ENCODE peak calls at places on chromosome 7, in seven cellular contexts. One of them, this sample, is unnamed.

GRCh38 chr7:140284062-140284461 is 107.3 kb upstream of the KDM7A start:
- DNase-seq in stimulated activated CD8-positive, alpha-beta memory T cell treated with anti-CD3 and anti-CD28 coated beads, Interleukin-15, amount 100 ng/mL, for 24 hours: no peak
- DNase-seq in stimulated activated CD4-positive, alpha-beta T cell treated with anti-CD3 and anti-CD28 coated beads, Interleukin-2, amount 100 ng/mL, for 48 hours: no peak
- DNase-seq in iris pigment epithelial cell: no peak
- DNase-seq in Right ventricle myocardium superior: no peak
- DNase-seq in cerebellar cortex: no peak
- DNase-seq in lower lobe of right lung: no peak
- DNase-seq in this sample: no peak

GRCh38 chr7:14739496-14740185 is 162.9 kb downstream of the DGKB start:
- DNase-seq in cerebellar cortex: no peak
- DNase-seq in Right ventricle myocardium superior: no peak
- DNase-seq in stimulated activated CD8-positive, alpha-beta memory T cell treated with anti-CD3 and anti-CD28 coated beads, Interleukin-15, amount 100 ng/mL, for 24 hours: no peak
- DNase-seq in stimulated activated CD4-positive, alpha-beta T cell treated with anti-CD3 and anti-CD28 coated beads, Interleukin-2, amount 100 ng/mL, for 48 hours: no peak
- DNase-seq in lower lobe of right lung: no peak
- DNase-seq in iris pigment epithelial cell: no peak
- DNase-seq in this sample: no peak

GRCh38 chr7:45872116-45873034 is 507 bp downstream of the CCDC201 start:
- DNase-seq in stimulated activated CD4-positive, alpha-beta T cell treated with anti-CD3 and anti-CD28 coated beads, Interleukin-2, amount 100 ng/mL, for 48 hours: no peak
- DNase-seq in iris pigment epithelial cell: no peak
- DNase-seq in Right ventricle myocardium superior: no peak
- DNase-seq in lower lobe of right lung: no peak
- DNase-seq in cerebellar cortex: peak
- DNase-seq in stimulated activated CD8-positive, alpha-beta memory T cell treated with anti-CD3 and anti-CD28 coated beads, Interleukin-15, amount 100 ng/mL, for 24 hours: no peak
- DNase-seq in this sample: peak

GRCh38 chr7:47088329-47089067 is 493.4 kb downstream of the TNS3 start:
- DNase-seq in stimulated activated CD4-positive, alpha-beta T cell treated with anti-CD3 and anti-CD28 coated beads, Interleukin-2, amount 100 ng/mL, for 48 hours: peak
- DNase-seq in Right ventricle myocardium superior: peak
- DNase-seq in lower lobe of right lung: peak
- DNase-seq in iris pigment epithelial cell: peak
- DNase-seq in cerebellar cortex: peak
- DNase-seq in stimulated activated CD8-positive, alpha-beta memory T cell treated with anti-CD3 and anti-CD28 coated beads, Interleukin-15, amount 100 ng/mL, for 24 hours: peak
- DNase-seq in this sample: peak

GRCh38 chr7:140062118-140062527 is 628 bp downstream of the PARP12 start:
- DNase-seq in cerebellar cortex: no peak
- DNase-seq in lower lobe of right lung: peak
- DNase-seq in iris pigment epithelial cell: no peak
- DNase-seq in stimulated activated CD4-positive, alpha-beta T cell treated with anti-CD3 and anti-CD28 coated beads, Interleukin-2, amount 100 ng/mL, for 48 hours: peak
- DNase-seq in stimulated activated CD8-positive, alpha-beta memory T cell treated with anti-CD3 and anti-CD28 coated beads, Interleukin-15, amount 100 ng/mL, for 24 hours: peak
- DNase-seq in Right ventricle myocardium superior: peak
- DNase-seq in this sample: peak

GRCh38 chr7:19161671-19162070 is 16.4 kb upstream of the FERD3L start:
- DNase-seq in iris pigment epithelial cell: peak
- DNase-seq in Right ventricle myocardium superior: no peak
- DNase-seq in cerebellar cortex: no peak
- DNase-seq in stimulated activated CD4-positive, alpha-beta T cell treated with anti-CD3 and anti-CD28 coated beads, Interleukin-2, amount 100 ng/mL, for 48 hours: no peak
- DNase-seq in stimulated activated CD8-positive, alpha-beta memory T cell treated with anti-CD3 and anti-CD28 coated beads, Interleukin-15, amount 100 ng/mL, for 24 hours: no peak
- DNase-seq in lower lobe of right lung: no peak
- DNase-seq in this sample: no peak

GRCh38 chr7:157404002-157404401 is 67.2 kb downstream of the DNAJB6 start:
- DNase-seq in lower lobe of right lung: no peak
- DNase-seq in iris pigment epithelial cell: no peak
- DNase-seq in Right ventricle myocardium superior: no peak
- DNase-seq in stimulated activated CD4-positive, alpha-beta T cell treated with anti-CD3 and anti-CD28 coated beads, Interleukin-2, amount 100 ng/mL, for 48 hours: no peak
- DNase-seq in cerebellar cortex: no peak
- DNase-seq in stimulated activated CD8-positive, alpha-beta memory T cell treated with anti-CD3 and anti-CD28 coated beads, Interleukin-15, amount 100 ng/mL, for 24 hours: no peak
- DNase-seq in this sample: no peak

GRCh38 chr7:112853429-112853828 is 63.2 kb upstream of the TMEM168 start:
- DNase-seq in stimulated activated CD8-positive, alpha-beta memory T cell treated with anti-CD3 and anti-CD28 coated beads, Interleukin-15, amount 100 ng/mL, for 24 hours: no peak
- DNase-seq in lower lobe of right lung: no peak
- DNase-seq in stimulated activated CD4-positive, alpha-beta T cell treated with anti-CD3 and anti-CD28 coated beads, Interleukin-2, amount 100 ng/mL, for 48 hours: no peak
- DNase-seq in cerebellar cortex: no peak
- DNase-seq in iris pigment epithelial cell: no peak
- DNase-seq in Right ventricle myocardium superior: no peak
- DNase-seq in this sample: no peak

GRCh38 chr7:1028044-1028770 is 16.1 kb upstream of the GPR146 start:
- DNase-seq in stimulated activated CD8-positive, alpha-beta memory T cell treated with anti-CD3 and anti-CD28 coated beads, Interleukin-15, amount 100 ng/mL, for 24 hours: peak
- DNase-seq in Right ventricle myocardium superior: peak
- DNase-seq in lower lobe of right lung: peak
- DNase-seq in iris pigment epithelial cell: peak
- DNase-seq in cerebellar cortex: peak
- DNase-seq in stimulated activated CD4-positive, alpha-beta T cell treated with anti-CD3 and anti-CD28 coated beads, Interleukin-2, amount 100 ng/mL, for 48 hours: peak
- DNase-seq in this sample: peak

GRCh38 chr7:27346531-27347260 is 104.1 kb downstream of the EVX1 start:
- DNase-seq in stimulated activated CD8-positive, alpha-beta memory T cell treated with anti-CD3 and anti-CD28 coated beads, Interleukin-15, amount 100 ng/mL, for 24 hours: no peak
- DNase-seq in iris pigment epithelial cell: peak
- DNase-seq in stimulated activated CD4-positive, alpha-beta T cell treated with anti-CD3 and anti-CD28 coated beads, Interleukin-2, amount 100 ng/mL, for 48 hours: no peak
- DNase-seq in cerebellar cortex: no peak
- DNase-seq in Right ventricle myocardium superior: no peak
- DNase-seq in lower lobe of right lung: no peak
- DNase-seq in this sample: no peak

GRCh38 chr7:142799483-142799882 is 28.7 kb downstream of the PRSS2 start:
- DNase-seq in iris pigment epithelial cell: no peak
- DNase-seq in cerebellar cortex: no peak
- DNase-seq in stimulated activated CD4-positive, alpha-beta T cell treated with anti-CD3 and anti-CD28 coated beads, Interleukin-2, amount 100 ng/mL, for 48 hours: no peak
- DNase-seq in lower lobe of right lung: no peak
- DNase-seq in Right ventricle myocardium superior: no peak
- DNase-seq in stimulated activated CD8-positive, alpha-beta memory T cell treated with anti-CD3 and anti-CD28 coated beads, Interleukin-15, amount 100 ng/mL, for 24 hours: no peak
- DNase-seq in this sample: no peak

GRCh38 chr7:78221961-78222751 is 423.6 kb downstream of the PHTF2 start:
- DNase-seq in stimulated activated CD8-positive, alpha-beta memory T cell treated with anti-CD3 and anti-CD28 coated beads, Interleukin-15, amount 100 ng/mL, for 24 hours: no peak
- DNase-seq in stimulated activated CD4-positive, alpha-beta T cell treated with anti-CD3 and anti-CD28 coated beads, Interleukin-2, amount 100 ng/mL, for 48 hours: no peak
- DNase-seq in iris pigment epithelial cell: peak
- DNase-seq in lower lobe of right lung: no peak
- DNase-seq in cerebellar cortex: no peak
- DNase-seq in Right ventricle myocardium superior: no peak
- DNase-seq in this sample: no peak

This sample was measured in WTC11.